ENCODE peak calls at places on chromosomes 12 and 14, in four cellular contexts. One of them, this sample, is unnamed.
A peak's percentile ranks its signal among the peaks of the same experiment; 100 is the strongest.

GRCh38 chr12:61757831-61758505 is 502.2 kb upstream of the USP15 start:
- DNase-seq in NB4: no peak
- DNase-seq in sigmoid colon: no peak
- DNase-seq in GM13976: no peak
- DNase-seq in this sample: no peak

GRCh38 chr14:35653045-35653444 is 119.1 kb downstream of the INSM2 start:
- DNase-seq in sigmoid colon: no peak
- DNase-seq in NB4: no peak
- DNase-seq in GM13976: no peak
- DNase-seq in this sample: no peak

GRCh38 chr12:47763481-47764344 is 5.0 kb upstream of the RAPGEF3 start:
- DNase-seq in GM13976: no peak
- DNase-seq in sigmoid colon: no peak
- DNase-seq in NB4: peak; percentile 76
- DNase-seq in this sample: no peak

GRCh38 chr12:70353780-70354640 is 12.1 kb upstream of the KCNMB4 start:
- DNase-seq in GM13976: no peak
- DNase-seq in sigmoid colon: no peak
- DNase-seq in NB4: peak; percentile 27
- DNase-seq in this sample: no peak

GRCh38 chr12:116102019-116102418 is 175.5 kb downstream of the MED13L start:
- DNase-seq in GM13976: no peak
- DNase-seq in NB4: no peak
- DNase-seq in sigmoid colon: no peak
- DNase-seq in this sample: no peak

GRCh38 chr12:76020731-76021672 is 10.6 kb downstream of the PHLDA1 start:
- DNase-seq in sigmoid colon: no peak
- DNase-seq in NB4: peak; percentile 95
- DNase-seq in GM13976: no peak
- DNase-seq in this sample: no peak

GRCh38 chr12:123660328-123660727 is 10.6 kb upstream of the TCTN2 start:
- DNase-seq in NB4: no peak
- DNase-seq in GM13976: peak; percentile 32
- DNase-seq in sigmoid colon: no peak
- DNase-seq in this sample: no peak

GRCh38 chr12:117134059-117134458 is 34.8 kb upstream of the TESC start:
- DNase-seq in sigmoid colon: no peak
- DNase-seq in NB4: peak; percentile 89
- DNase-seq in GM13976: no peak
- DNase-seq in this sample: no peak

GRCh38 chr14:29235991-29236390 is 469.4 kb downstream of the FOXG1 start:
- DNase-seq in sigmoid colon: no peak
- DNase-seq in GM13976: no peak
- DNase-seq in NB4: no peak
- DNase-seq in this sample: no peak

GRCh38 chr14:20707622-20708021 is 19.1 kb downstream of the ANG start:
- DNase-seq in sigmoid colon: no peak
- DNase-seq in NB4: no peak
- DNase-seq in GM13976: no peak
- DNase-seq in this sample: no peak

GRCh38 chr12:57485695-57486094 is 2.2 kb upstream of the MARS1 start:
- DNase-seq in GM13976: no peak
- DNase-seq in NB4: no peak
- DNase-seq in sigmoid colon: no peak
- DNase-seq in this sample: no peak

GRCh38 chr12:26058308-26058707 is 66.5 kb downstream of the BHLHE41 start:
- DNase-seq in sigmoid colon: no peak
- DNase-seq in GM13976: no peak
- DNase-seq in NB4: peak; percentile 64
- DNase-seq in this sample: no peak

GRCh38 chr14:74647061-74647833 is 35.2 kb upstream of the LTBP2 start:
- DNase-seq in NB4: no peak
- DNase-seq in GM13976: no peak
- DNase-seq in sigmoid colon: peak; percentile 33
- DNase-seq in this sample: no peak

GRCh38 chr14:105412768-105413541 is 6.7 kb upstream of the MTA1 start:
- DNase-seq in GM13976: no peak
- DNase-seq in NB4: no peak
- DNase-seq in sigmoid colon: no peak
- DNase-seq in this sample: no peak

GRCh38 chr12:131387281-131388163 is 323.4 kb upstream of the SFSWAP start:
- DNase-seq in GM13976: no peak
- DNase-seq in sigmoid colon: no peak
- DNase-seq in NB4: peak; percentile 83
- DNase-seq in this sample: no peak

GRCh38 chr14:100045687-100046344 is 19.4 kb upstream of the EVL start:
- DNase-seq in sigmoid colon: no peak
- DNase-seq in GM13976: no peak
- DNase-seq in NB4: no peak
- DNase-seq in this sample: no peak

GRCh38 chr12:52029686-52030085 is 21.6 kb upstream of the NR4A1 start:
- DNase-seq in NB4: peak; percentile 79
- DNase-seq in GM13976: no peak
- DNase-seq in sigmoid colon: no peak
- DNase-seq in this sample: no peak

GRCh38 chr12:24600996-24601395 is 347.9 kb downstream of the BCAT1 start:
- DNase-seq in NB4: no peak
- DNase-seq in sigmoid colon: no peak
- DNase-seq in GM13976: no peak
- DNase-seq in this sample: no peak

DNA sequence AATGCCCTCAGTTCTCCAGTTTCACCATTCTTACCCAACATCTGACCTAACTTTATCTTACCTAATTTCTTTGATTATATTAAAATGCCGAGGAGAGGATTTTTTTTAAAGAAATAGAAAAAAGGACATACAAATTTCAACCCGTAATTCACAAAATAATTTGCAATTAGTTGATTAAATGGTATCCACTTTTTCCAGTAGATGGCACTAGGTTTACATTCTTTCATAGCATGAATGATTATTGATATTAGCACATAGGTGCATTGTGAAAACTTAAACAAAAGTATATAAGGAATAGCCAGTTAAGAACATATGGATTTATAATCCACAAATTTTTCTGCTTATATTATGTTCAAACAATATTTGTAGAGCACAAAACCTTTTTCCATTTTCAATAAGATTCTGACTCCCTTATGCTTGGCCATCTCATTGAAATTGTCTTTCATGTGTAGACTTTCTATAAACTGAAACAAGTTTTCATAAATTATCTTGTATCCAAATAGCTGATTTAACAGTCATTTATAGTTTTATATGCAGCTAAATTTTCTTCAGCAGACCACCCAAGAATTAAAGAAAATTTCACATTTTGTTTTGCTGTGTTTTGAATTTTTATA is 35.3 kb downstream of the MSRB3 start:
- DNase-seq in NB4: peak; percentile 37
- DNase-seq in GM13976: no peak
- DNase-seq in sigmoid colon: no peak
- DNase-seq in this sample: no peak
- TF ChIP-seq CTCF in NB4: no peak
- TF ChIP-seq CTCF in GM13976: no peak
- TF ChIP-seq CTCF in sigmoid colon: no peak
- TF ChIP-seq CTCF in this sample: peak; percentile 24

GRCh38 chr14:32606297-32606696 is 277.2 kb downstream of the AKAP6 start:
- DNase-seq in GM13976: no peak
- DNase-seq in NB4: no peak
- DNase-seq in sigmoid colon: no peak
- DNase-seq in this sample: no peak
- TF ChIP-seq CTCF in GM13976: no peak
- TF ChIP-seq CTCF in NB4: no peak
- TF ChIP-seq CTCF in sigmoid colon: no peak
- TF ChIP-seq CTCF in this sample: no peak

GRCh38 chr12:10747730-10748129 is 24.6 kb upstream of the YBX3 start:
- DNase-seq in sigmoid colon: no peak
- DNase-seq in NB4: no peak
- DNase-seq in GM13976: no peak
- DNase-seq in this sample: no peak

GRCh38 chr12:10753066-10753465 is 29.9 kb upstream of the YBX3 start:
- DNase-seq in GM13976: no peak
- DNase-seq in sigmoid colon: no peak
- DNase-seq in NB4: no peak
- DNase-seq in this sample: no peak

GRCh38 chr12:10750385-10750727 is 27.2 kb upstream of the YBX3 start:
- DNase-seq in NB4: no peak
- DNase-seq in GM13976: no peak
- DNase-seq in sigmoid colon: no peak
- DNase-seq in this sample: no peak

DNA sequence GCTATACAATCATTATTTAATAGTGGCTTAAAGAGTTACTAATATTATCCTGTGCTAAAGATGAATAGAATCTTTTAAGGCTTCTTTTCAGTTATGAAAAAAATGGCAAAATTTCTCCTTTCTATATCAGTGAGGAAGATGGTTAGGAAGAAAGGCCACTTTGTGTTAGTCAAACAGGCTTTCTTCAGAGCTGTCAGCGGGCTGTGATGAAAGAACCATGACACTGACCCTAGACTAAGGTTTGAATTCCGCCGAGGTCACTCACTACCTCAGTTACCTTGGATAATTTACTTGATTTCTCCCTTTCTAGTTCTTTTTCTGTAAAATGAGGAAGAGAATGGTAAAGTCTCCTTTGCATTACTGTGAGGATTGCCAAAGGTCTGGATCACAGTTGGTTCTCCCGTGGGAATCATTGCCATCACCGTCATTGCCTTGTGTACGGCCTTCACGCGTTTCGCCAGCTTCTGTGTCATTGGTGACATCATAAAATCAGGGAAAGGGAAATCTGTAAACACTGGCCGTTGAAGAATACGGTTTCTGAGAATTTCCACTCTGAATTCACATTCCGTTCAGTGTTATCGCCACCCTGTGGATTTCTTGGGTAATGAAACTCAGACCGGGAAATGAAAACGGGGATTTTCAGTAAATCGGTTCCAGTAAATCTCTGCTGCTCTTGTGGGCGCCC is 26.7 kb upstream of the YBX3 start:
- DNase-seq in NB4: peak; percentile 86
- DNase-seq in sigmoid colon: peak; percentile 89
- DNase-seq in GM13976: peak; percentile 64
- DNase-seq in this sample: peak; percentile 61
- TF ChIP-seq CTCF in NB4: peak; percentile 89
- TF ChIP-seq CTCF in sigmoid colon: peak; percentile 93
- TF ChIP-seq CTCF in GM13976: peak; percentile 81
- TF ChIP-seq CTCF in this sample: peak; percentile 86

DNA sequence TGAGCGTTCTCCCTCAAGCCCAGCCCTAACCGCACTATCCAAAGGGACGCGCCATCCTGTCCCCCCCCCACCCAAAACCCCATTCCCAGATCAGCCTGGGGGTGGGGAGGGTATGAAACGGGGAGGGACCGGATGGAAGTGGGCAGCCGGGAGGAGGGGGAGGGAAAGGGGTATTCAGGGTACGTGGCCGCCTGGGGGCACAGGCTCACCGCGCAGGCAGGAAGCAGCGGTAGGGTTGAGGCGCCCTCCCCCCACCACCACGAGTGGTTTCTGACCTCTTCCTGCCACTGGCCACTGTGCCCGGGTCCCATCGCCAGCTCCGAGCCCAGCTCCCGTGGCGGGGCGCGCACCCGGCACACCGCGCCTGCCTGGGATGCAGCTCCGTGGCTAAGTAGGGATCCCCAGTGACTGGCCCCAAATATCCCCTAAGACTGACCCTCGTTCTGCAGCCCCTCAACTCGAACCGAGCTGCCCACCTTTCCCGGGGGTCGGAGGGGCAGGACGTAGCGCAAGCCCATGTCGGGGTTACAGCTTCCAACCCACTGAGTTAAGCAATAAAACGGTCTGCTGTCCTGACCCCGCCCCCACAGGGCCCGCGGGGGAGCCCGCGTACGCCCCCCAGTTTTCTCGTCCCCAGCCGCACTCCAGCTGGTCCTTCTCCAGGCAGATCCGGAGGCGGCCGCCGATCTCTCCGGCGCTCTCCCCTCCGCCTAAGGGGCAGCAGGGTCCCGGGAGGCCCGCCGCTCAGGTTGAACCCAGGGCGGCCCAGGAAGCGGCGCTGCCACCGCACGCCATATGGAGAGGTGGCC is 1.2 kb downstream of the ACTN1 start:
- DNase-seq in GM13976: peak; percentile 52
- DNase-seq in sigmoid colon: peak; percentile 95
- DNase-seq in NB4: peak; percentile 94
- DNase-seq in this sample: peak; percentile 62
- TF ChIP-seq CTCF in GM13976: no peak
- TF ChIP-seq CTCF in sigmoid colon: no peak
- TF ChIP-seq CTCF in NB4: no peak
- TF ChIP-seq CTCF in this sample: no peak

DNA sequence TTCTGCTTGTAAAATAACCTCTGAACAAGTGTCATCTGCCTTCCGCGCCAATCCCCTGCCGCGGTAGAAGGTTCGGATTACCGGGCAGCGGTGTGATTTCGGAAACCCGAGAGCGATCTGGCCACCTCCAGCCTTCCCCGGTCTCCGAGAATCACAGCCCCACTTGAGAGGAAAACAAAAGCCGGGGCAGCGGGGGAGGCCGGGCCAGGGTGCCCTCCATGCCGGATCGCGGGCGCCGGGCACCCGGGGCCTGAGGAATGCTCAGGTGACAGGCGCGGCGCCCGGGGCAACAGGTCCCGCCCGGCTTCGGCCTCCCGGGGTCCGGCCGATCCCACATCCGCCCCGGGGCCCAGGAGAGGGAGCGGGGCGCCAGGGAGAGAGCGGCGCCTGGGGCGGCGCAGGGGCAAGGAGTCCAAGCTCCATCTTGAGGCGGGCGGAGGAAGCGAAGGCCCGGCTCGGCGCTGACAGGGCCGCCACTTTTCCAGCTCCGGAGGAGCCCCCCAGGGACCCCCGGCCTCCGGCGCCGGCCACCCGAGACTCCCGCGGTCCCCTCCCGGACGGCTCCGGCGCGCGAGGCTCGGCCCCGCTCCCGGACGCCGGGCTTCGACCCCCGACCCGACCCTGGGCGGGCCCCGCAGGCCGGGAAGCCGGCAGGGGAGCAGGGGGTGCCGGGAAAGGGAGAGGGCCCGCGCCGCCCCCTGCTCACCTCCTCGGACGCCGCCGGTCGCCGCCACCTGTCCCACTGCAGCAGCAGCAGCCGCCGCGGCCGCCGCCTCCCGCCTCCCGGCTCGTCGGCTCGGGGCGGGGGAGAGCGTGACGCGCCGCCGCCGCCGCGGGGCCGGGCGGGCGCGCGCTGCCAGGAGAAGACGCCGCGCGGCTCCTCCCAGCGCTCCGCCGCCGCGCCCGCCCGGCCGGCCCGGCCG is at the start of gene CLIP1:
- DNase-seq in NB4: peak; percentile 84
- DNase-seq in sigmoid colon: peak; percentile 82
- DNase-seq in GM13976: peak; percentile 81
- DNase-seq in this sample: peak; percentile 77
- TF ChIP-seq CTCF in NB4: peak; percentile 46
- TF ChIP-seq CTCF in sigmoid colon: no peak
- TF ChIP-seq CTCF in GM13976: peak; percentile 75
- TF ChIP-seq CTCF in this sample: peak; percentile 71

This sample was measured in GM13977.